ENCODE peak calls at places on chromosomes 2 and 18, in eight cellular contexts. U, T, C, J, L, I, D and O are unnamed samples. For H3K4me1 and H3K36me3, the result is how much of the 10 kb centered on the place peaks cover.

GRCh38 chr18:23972416-23972815 is 42.1 kb upstream of the TTC39C start:
- DNase-seq in U (no peak), T (no peak), C (no peak), J (no peak), L (no peak), I (no peak), D (no peak), O (no peak)

GRCh38 chr2:127650785-127651380 is 4.9 kb downstream of the GPR17 start:
- DNase-seq in U (no peak), T (no peak), C (no peak), J (no peak), L (peak), I (no peak), D (peak), O (no peak)

GRCh38 chr2:13601506-13601905 is 884.8 kb downstream of the TRIB2 start:
- DNase-seq in U (no peak), T (no peak), C (no peak), J (no peak), L (no peak), I (no peak), D (no peak), O (no peak)

GRCh38 chr2:236574000-236574399 is 4.4 kb downstream of the ACKR3 start:
- DNase-seq in U (peak), T (no peak), C (no peak), J (peak), L (no peak), I (no peak), D (no peak), O (no peak)

GRCh38 chr2:65383571-65384488 is 48.6 kb downstream of the SPRED2 start:
- DNase-seq in U (peak), T (no peak), C (no peak), J (no peak), L (peak), I (peak), D (no peak), O (no peak)

GRCh38 chr18:37322497-37323035 is 243.0 kb downstream of the CELF4 start:
- DNase-seq in U (peak), T (no peak), C (peak), J (no peak), L (peak), I (peak), D (peak), O (no peak)

GRCh38 chr18:48913201-48913600 is 37.6 kb downstream of the SMAD7 start:
- DNase-seq in U (peak), T (no peak), C (no peak), J (peak), L (no peak), I (no peak), D (no peak), O (no peak)

GRCh38 chr2:108323619-108324018 is 34.9 kb downstream of the SULT1C2 start:
- DNase-seq in U (no peak), T (no peak), C (no peak), J (no peak), L (no peak), I (no peak), D (peak), O (no peak)

GRCh38 chr18:8609711-8610441 is 639 bp downstream of the RAB12 start:
- DNase-seq in U (peak), T (no peak), C (peak), J (peak), L (no peak), I (peak), D (peak), O (no peak)

GRCh38 chr2:37156071-37156856 is 516 bp downstream of the EIF2AK2 start:
- DNase-seq in U (peak), T (no peak), C (peak), J (peak), L (peak), I (peak), D (peak), O (peak)

GRCh38 chr2:15729709-15730544 is 138.3 kb downstream of the DDX1 start:
- DNase-seq in U (peak), T (no peak), C (no peak), J (no peak), L (no peak), I (no peak), D (no peak), O (no peak)

GRCh38 chr2:12005886-12006681 is 259.7 kb downstream of the LPIN1 start:
- DNase-seq in U (peak), T (no peak), C (peak), J (no peak), L (no peak), I (peak), D (no peak), O (no peak)

GRCh38 chr2:96788393-96789244 is 27.4 kb upstream of the CNNM3 start:
- DNase-seq in U (no peak), T (peak), C (no peak), J (peak), L (peak), I (peak), D (peak), O (peak)

GRCh38 chr2:5914831-5915611 is 222.8 kb downstream of the SOX11 start:
- DNase-seq in U (peak), T (no peak), C (peak), J (no peak), L (peak), I (peak), D (peak), O (no peak)

GRCh38 chr2:108988796-108989713 is at the start of gene EDAR:
- DNase-seq in U (peak), T (no peak), C (peak), J (no peak), L (peak), I (peak), D (peak), O (no peak)

GRCh38 chr2:120405769-120406119 is 59.8 kb downstream of the INHBB start:
- DNase-seq in U (peak), T (no peak), C (no peak), J (no peak), L (no peak), I (peak), D (no peak), O (no peak)

GRCh38 chr2:75787532-75788132 is 76.9 kb upstream of the GCFC2 start:
- DNase-seq in U (no peak), T (no peak), C (peak), J (no peak), L (no peak), I (no peak), D (peak), O (no peak)

GRCh38 chr2:217290467-217290866 is 430.6 kb upstream of the TNP1 start:
- DNase-seq in U (no peak), T (no peak), C (no peak), J (no peak), L (no peak), I (no peak), D (no peak), O (no peak)

GRCh38 chr2:71943238-71944182 is 204.2 kb downstream of the CYP26B1 start:
- DNase-seq in U (no peak), T (no peak), C (no peak), J (no peak), L (peak), I (no peak), D (peak), O (peak)

GRCh38 chr2:160695402-160696060 is 201.9 kb upstream of the RBMS1 start:
- DNase-seq in U (no peak), T (no peak), C (no peak), J (no peak), L (no peak), I (no peak), D (peak), O (no peak)

GRCh38 chr2:160566717-160567116 is 73.1 kb upstream of the RBMS1 start:
- DNase-seq in U (no peak), T (no peak), C (no peak), J (no peak), L (no peak), I (no peak), D (peak), O (no peak)

GRCh38 chr2:191923652-191923997 is 76.7 kb upstream of the CAVIN2 start:
- DNase-seq in U (no peak), T (no peak), C (no peak), J (no peak), L (no peak), I (no peak), D (no peak), O (no peak)

GRCh38 chr2:146734042-146734715 is 1110.7 kb upstream of the ACVR2A start:
- DNase-seq in U (no peak), T (no peak), C (peak), J (no peak), L (no peak), I (no peak), D (peak), O (no peak)

GRCh38 chr2:27932396-27932795 is 41.9 kb downstream of the BABAM2 start:
- DNase-seq in U (no peak), T (no peak), C (no peak), J (no peak), L (no peak), I (no peak), D (peak), O (no peak)

GRCh38 chr18:50401888-50402287 is 27.0 kb downstream of the SKA1 start:
- DNase-seq in U (peak), T (no peak), C (peak), J (no peak), L (peak), I (peak), D (peak), O (no peak)

GRCh38 chr2:67945976-67946375 is 116.8 kb downstream of the C1D start:
- DNase-seq in U (no peak), T (no peak), C (no peak), J (no peak), L (no peak), I (no peak), D (peak), O (no peak)

GRCh38 chr2:134206029-134206428 is 47.8 kb upstream of the MGAT5 start:
- DNase-seq in U (no peak), T (no peak), C (peak), J (no peak), L (no peak), I (no peak), D (no peak), O (no peak)

GRCh38 chr2:3575534-3576324 is 669 bp downstream of the RPS7 start:
- DNase-seq in U (no peak), T (no peak), C (no peak), J (no peak), L (no peak), I (peak), D (peak), O (no peak)

GRCh38 chr2:43013821-43014345 is 212.5 kb downstream of the ZFP36L2 start:
- DNase-seq in U (peak), T (no peak), C (no peak), J (no peak), L (no peak), I (peak), D (no peak), O (peak)

GRCh38 chr2:133326651-133327397 is 241.4 kb downstream of the NCKAP5 start:
- DNase-seq in U (no peak), T (no peak), C (peak), J (no peak), L (no peak), I (no peak), D (no peak), O (no peak)

GRCh38 chr2:28643911-28644334 is 107.7 kb upstream of the PPP1CB start:
- DNase-seq in U (no peak), T (no peak), C (no peak), J (peak), L (no peak), I (no peak), D (peak), O (no peak)

GRCh38 chr2:16279201-16279570 is 338.8 kb downstream of the MYCN start:
- DNase-seq in U (no peak), T (no peak), C (no peak), J (no peak), L (no peak), I (no peak), D (no peak), O (no peak)

DNA sequence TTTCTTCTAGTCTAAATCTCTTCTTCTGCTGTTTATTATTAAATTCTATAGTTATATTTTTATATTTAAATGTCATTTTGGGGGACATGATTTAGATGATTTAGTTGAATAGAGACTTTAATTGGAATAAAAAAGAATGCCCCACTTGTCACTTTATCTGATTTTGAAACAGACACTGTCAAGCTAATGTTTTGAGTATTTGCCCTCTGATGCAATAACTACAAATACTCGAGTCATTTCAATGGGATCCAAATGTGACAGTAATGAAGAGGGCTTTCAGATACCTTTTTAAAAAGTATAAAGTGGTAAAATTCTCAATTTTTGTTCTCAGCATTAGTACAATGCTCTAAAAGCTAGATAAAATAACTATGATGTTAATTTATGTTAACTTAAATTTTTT is 257.3 kb upstream of the SESTD1 start:
- DNase-seq in U (no peak), T (no peak), C (no peak), J (no peak), L (no peak), I (no peak), D (peak), O (no peak)
- H3K4me1 ChIP-seq in U (under half), T (under half), C (under half), J (under half), L (under half), I (under half), D (under half), O (under half)

GRCh38 chr18:80130555-80130954 is 21.5 kb downstream of the ADNP2 start:
- DNase-seq in U (no peak), T (no peak), C (no peak), J (no peak), L (no peak), I (no peak), D (no peak), O (no peak)
- H3K36me3 ChIP-seq in U (half or more), T (under half), C (under half), J (under half), L (under half), I (under half), D (under half), O (under half)

GRCh38 chr2:227610123-227610522 is 4.5 kb downstream of the SCYGR3 start:
- DNase-seq in U (no peak), T (no peak), C (no peak), J (no peak), L (no peak), I (no peak), D (no peak), O (no peak)

GRCh38 chr2:227607969-227608368 is 6.7 kb downstream of the SCYGR3 start:
- DNase-seq in U (no peak), T (no peak), C (no peak), J (no peak), L (no peak), I (no peak), D (peak), O (no peak)

GRCh38 chr2:227612546-227613271 is 1.9 kb downstream of the SCYGR3 start:
- DNase-seq in U (no peak), T (no peak), C (no peak), J (no peak), L (no peak), I (no peak), D (no peak), O (no peak)

GRCh38 chr2:227606476-227606875 is 7.8 kb downstream of the SCYGR2 start:
- DNase-seq in U (no peak), T (no peak), C (no peak), J (no peak), L (no peak), I (no peak), D (no peak), O (no peak)

DNA sequence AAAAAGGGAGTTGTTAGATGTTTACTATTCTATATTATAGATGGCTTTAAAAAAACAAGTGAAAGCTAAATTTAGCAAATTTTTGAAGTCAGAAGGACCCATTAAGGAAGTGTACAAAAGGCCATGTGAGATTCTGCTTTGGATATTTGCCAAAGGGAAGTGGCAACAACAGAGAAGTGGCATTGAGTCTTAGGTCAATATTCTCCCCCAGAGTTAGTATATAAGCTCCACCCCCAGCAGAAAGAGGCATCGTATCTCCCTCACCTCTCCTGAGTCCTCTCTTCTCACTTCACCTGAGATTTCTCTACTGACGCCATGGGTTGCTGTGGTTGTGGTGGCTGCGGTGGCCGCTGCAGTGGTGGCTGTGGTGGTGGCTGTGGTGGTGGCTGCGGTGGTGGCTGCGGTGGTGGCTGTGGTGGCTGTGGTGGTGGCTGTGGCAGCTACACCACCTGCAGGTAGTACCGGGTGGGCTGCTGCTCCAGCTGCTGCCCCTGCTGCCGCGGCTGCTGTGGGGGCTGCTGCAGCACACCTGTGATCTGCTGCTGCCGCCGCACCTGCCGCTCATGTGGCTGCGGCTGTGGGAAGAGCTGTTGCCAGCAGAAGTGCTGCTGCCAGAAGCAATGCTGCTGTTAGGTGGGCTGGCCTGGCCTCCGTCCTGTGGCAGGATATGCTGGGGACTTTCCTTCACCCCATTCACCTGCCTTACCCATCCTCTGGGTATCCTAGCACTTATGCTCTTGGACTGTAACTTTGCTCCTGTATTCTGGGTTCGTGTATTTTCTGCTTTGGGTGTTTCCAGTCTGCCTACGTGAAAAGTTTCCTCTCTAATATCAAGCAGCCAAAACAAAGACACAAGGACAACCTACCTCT is 5.9 kb downstream of the SCYGR3 start:
- DNase-seq in U (no peak), T (no peak), C (no peak), J (no peak), L (no peak), I (peak), D (no peak), O (no peak)
- H3K4me1 ChIP-seq in U (under half), T (under half), C (under half), J (under half), L (under half), I (under half), D (under half), O (under half)

GRCh38 chr2:105274046-105274445 is 32.5 kb downstream of the GPR45 start:
- DNase-seq in U (no peak), T (no peak), C (no peak), J (no peak), L (no peak), I (no peak), D (no peak), O (no peak)
- H3K36me3 ChIP-seq in U (half or more), T (half or more), C (under half), J (under half), L (half or more), I (under half), D (under half), O (half or more)

DNA sequence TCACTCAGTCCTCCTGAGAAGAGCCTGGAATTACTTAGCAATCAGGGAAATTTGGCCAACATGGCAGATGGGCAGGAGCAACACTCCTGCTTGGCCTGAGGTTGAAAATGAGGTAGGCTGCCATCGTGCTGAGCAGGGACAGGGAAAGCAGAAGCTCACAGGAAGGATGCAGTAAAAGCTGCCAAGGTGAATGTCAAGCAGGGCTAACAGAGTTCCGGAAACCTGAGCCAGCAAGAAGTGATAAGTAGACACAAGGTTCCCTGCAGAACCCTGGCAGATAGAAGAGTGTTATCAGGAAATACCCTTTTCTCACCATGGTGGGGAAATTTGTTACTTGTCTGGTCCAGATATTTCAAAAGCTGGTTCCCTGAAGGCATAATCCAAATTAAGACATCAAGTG is 454.3 kb upstream of the MEX3C start:
- DNase-seq in U (no peak), T (no peak), C (no peak), J (no peak), L (no peak), I (no peak), D (no peak), O (no peak)
- H3K4me1 ChIP-seq in U (under half), T (under half), C (under half), J (under half), L (under half), I (under half), D (under half), O (under half)

GRCh38 chr18:62974928-62975675 is 259.8 kb downstream of the PHLPP1 start:
- DNase-seq in U (no peak), T (no peak), C (no peak), J (no peak), L (no peak), I (no peak), D (no peak), O (no peak)

GRCh38 chr18:62977512-62977911 is 262.2 kb downstream of the PHLPP1 start:
- DNase-seq in U (no peak), T (no peak), C (no peak), J (no peak), L (no peak), I (no peak), D (no peak), O (no peak)

GRCh38 chr18:62975785-62976184 is 260.4 kb downstream of the PHLPP1 start:
- DNase-seq in U (no peak), T (no peak), C (no peak), J (no peak), L (no peak), I (no peak), D (no peak), O (no peak)

GRCh38 chr18:62974388-62974787 is 259.0 kb downstream of the PHLPP1 start:
- DNase-seq in U (no peak), T (no peak), C (no peak), J (no peak), L (no peak), I (no peak), D (no peak), O (no peak)

GRCh38 chr18:62976227-62976626 is 260.9 kb downstream of the PHLPP1 start:
- DNase-seq in U (no peak), T (no peak), C (no peak), J (no peak), L (no peak), I (peak), D (no peak), O (no peak)
- H3K36me3 ChIP-seq in U (under half), T (under half), C (under half), J (under half), L (under half), I (under half), D (under half), O (under half)

DNA sequence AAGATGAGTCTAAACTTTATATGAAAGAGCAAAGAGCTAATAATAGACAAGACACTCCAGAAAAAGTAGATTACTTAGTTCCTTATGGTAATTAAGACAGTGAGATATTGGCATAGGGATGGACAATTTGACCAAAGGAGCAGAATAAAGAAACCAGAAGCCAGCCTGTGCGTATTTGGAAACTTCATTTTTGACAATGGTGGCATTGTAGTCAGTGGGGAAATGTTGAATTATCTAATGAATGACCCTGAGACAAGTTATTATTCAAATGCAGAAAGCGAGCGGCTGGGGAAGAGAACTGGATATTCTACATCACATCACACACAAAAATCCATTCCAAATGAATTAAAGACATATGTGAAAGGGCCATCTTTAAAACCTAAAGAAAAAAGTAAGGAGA is 144.3 kb downstream of the DTNB start:
- DNase-seq in U (no peak), T (no peak), C (no peak), J (no peak), L (no peak), I (no peak), D (no peak), O (no peak)
- H3K4me1 ChIP-seq in U (under half), T (under half), C (under half), J (under half), L (under half), I (under half), D (under half), O (under half)

GRCh38 chr2:48454504-48454903 is 75.5 kb upstream of the STON1 start:
- DNase-seq in U (no peak), T (no peak), C (no peak), J (no peak), L (no peak), I (no peak), D (peak), O (no peak)

GRCh38 chr2:48464264-48464663 is 65.7 kb upstream of the STON1 start:
- DNase-seq in U (no peak), T (no peak), C (no peak), J (no peak), L (no peak), I (no peak), D (no peak), O (no peak)

GRCh38 chr2:48457227-48457626 is 72.7 kb upstream of the STON1 start:
- DNase-seq in U (no peak), T (no peak), C (no peak), J (no peak), L (no peak), I (no peak), D (no peak), O (no peak)

GRCh38 chr2:48459921-48460320 is 70.0 kb upstream of the STON1 start:
- DNase-seq in U (no peak), T (no peak), C (no peak), J (no peak), L (no peak), I (no peak), D (no peak), O (no peak)
- H3K36me3 ChIP-seq in U (half or more), T (half or more), C (under half), J (under half), L (half or more), I (under half), D (under half), O (half or more)